ENCODE peak calls at places on chromosomes 7 and 10, in ten cellular contexts. Q, W, R, A, B, Z, C, Y, F and M are unnamed samples.

GRCh38 chr7:22633286-22633953 is 93.6 kb upstream of the IL6 start:
- DNase-seq in Q (no peak), C (no peak), A (no peak), Z (no peak), F (no peak), Y (no peak), W (no peak), B (no peak), R (no peak), M (no peak)

GRCh38 chr10:93039721-93040120 is 20.9 kb upstream of the CYP26C1 start:
- DNase-seq in C (no peak), Y (peak), Q (no peak), B (no peak), F (peak), A (no peak), W (no peak), Z (peak), R (no peak), M (peak)

GRCh38 chr7:100431286-100431735 is 1.7 kb downstream of the MEPCE start:
- DNase-seq in C (no peak), W (no peak), R (no peak), Q (peak), Y (no peak), A (no peak), Z (no peak), F (no peak), B (no peak), M (no peak)

GRCh38 chr7:35993113-35993512 is 159.9 kb upstream of the EEPD1 start:
- DNase-seq in F (no peak), C (no peak), R (no peak), W (no peak), Y (no peak), Z (no peak), Q (no peak), B (no peak), A (no peak), M (no peak)

GRCh38 chr10:75261813-75262725 is 26.3 kb upstream of the COMTD1 start:
- DNase-seq in C (no peak), B (peak), A (no peak), F (no peak), Q (no peak), W (no peak), Y (no peak), R (no peak), Z (no peak), M (peak)

GRCh38 chr10:34761443-34761842 is 53.7 kb downstream of the PARD3 start:
- DNase-seq in W (no peak), C (no peak), A (no peak), F (no peak), Y (peak), Z (no peak), R (no peak), Q (no peak), B (no peak), M (peak)

GRCh38 chr10:86953747-86954680 is 3.4 kb downstream of the MMRN2 start:
- DNase-seq in F (no peak), B (peak), W (peak), R (no peak), C (no peak), Z (peak), Y (no peak), Q (peak), A (peak), M (peak)

GRCh38 chr10:129851941-129852650 is 112.0 kb downstream of the EBF3 start:
- DNase-seq in Z (no peak), A (no peak), Y (no peak), C (no peak), Q (no peak), R (no peak), B (no peak), F (no peak), W (no peak), M (no peak)

GRCh38 chr10:9254353-9254752 is 1199.9 kb downstream of the GATA3 start:
- DNase-seq in Z (no peak), A (no peak), C (no peak), F (no peak), W (no peak), R (peak), Y (peak), B (no peak), Q (no peak), M (peak)

GRCh38 chr7:30927040-30927439 is 15.4 kb downstream of the AQP1 start:
- DNase-seq in A (no peak), Q (peak), C (peak), Y (no peak), F (no peak), W (no peak), B (no peak), R (no peak), Z (no peak), M (no peak)

GRCh38 chr7:42254217-42254616 is 17.2 kb upstream of the GLI3 start:
- DNase-seq in R (no peak), Q (no peak), W (no peak), C (no peak), Z (no peak), Y (peak), B (no peak), A (no peak), F (no peak), M (peak)

GRCh38 chr7:127890726-127891125 is 140.5 kb downstream of the LRRC4 start:
- DNase-seq in W (no peak), B (no peak), F (no peak), R (no peak), C (no peak), Y (no peak), Q (no peak), A (no peak), Z (no peak), M (no peak)

GRCh38 chr10:96034625-96035024 is 8.8 kb upstream of the CCNJ start:
- DNase-seq in Q (no peak), F (peak), Y (no peak), C (no peak), Z (no peak), R (no peak), B (no peak), A (no peak), W (no peak), M (no peak)

GRCh38 chr7:137592232-137592896 is 248.8 kb upstream of the PTN start:
- DNase-seq in R (peak), B (peak), C (peak), W (no peak), Q (peak), Y (peak), F (peak), Z (peak), A (no peak), M (peak)

GRCh38 chr10:90276894-90277447 is 575.6 kb downstream of the KIF20B start:
- DNase-seq in Q (no peak), Z (no peak), W (no peak), Y (no peak), C (no peak), B (no peak), F (no peak), A (no peak), R (no peak), M (no peak)

GRCh38 chr7:2002561-2003450 is 229.9 kb downstream of the MAD1L1 start:
- DNase-seq in W (no peak), B (no peak), R (no peak), A (peak), C (no peak), Q (peak), F (no peak), Z (no peak), Y (no peak), M (no peak)

GRCh38 chr7:44289341-44290249 is 35.8 kb downstream of the CAMK2B start:
- DNase-seq in C (no peak), W (peak), Y (no peak), R (no peak), B (peak), Q (peak), A (no peak), Z (no peak), F (no peak), M (no peak)

GRCh38 chr10:98536551-98536950 is 89.8 kb upstream of the HPS1 start:
- DNase-seq in A (no peak), W (no peak), Z (no peak), B (no peak), C (peak), Y (peak), F (no peak), Q (no peak), R (no peak), M (peak)

GRCh38 chr7:391961-392524 is 102.1 kb downstream of the FOXL3 start:
- DNase-seq in Q (no peak), R (no peak), W (no peak), Z (no peak), F (no peak), B (no peak), Y (no peak), C (no peak), A (no peak), M (no peak)

GRCh38 chr7:77867208-77867915 is 68.8 kb downstream of the PHTF2 start:
- DNase-seq in Q (no peak), W (no peak), F (no peak), A (no peak), C (no peak), Z (no peak), Y (no peak), R (no peak), B (no peak), M (no peak)

GRCh38 chr10:79129361-79129997 is 60.7 kb downstream of the ZMIZ1 start:
- DNase-seq in Q (peak), Z (peak), A (no peak), F (no peak), Y (no peak), W (no peak), C (no peak), B (peak), R (no peak), M (peak)

GRCh38 chr7:137992738-137993394 is 9.0 kb downstream of the CREB3L2 start:
- DNase-seq in C (no peak), A (peak), Q (peak), R (peak), B (no peak), Z (no peak), Y (peak), W (peak), F (no peak), M (peak)

GRCh38 chr10:69721690-69722310 is 79.9 kb upstream of the COL13A1 start:
- DNase-seq in Y (no peak), A (peak), Z (peak), Q (no peak), F (no peak), W (no peak), R (no peak), C (no peak), B (no peak), M (peak)

GRCh38 chr7:36064676-36065075 is 88.4 kb upstream of the EEPD1 start:
- DNase-seq in Y (no peak), Z (no peak), C (no peak), A (no peak), B (no peak), R (no peak), Q (no peak), W (no peak), F (no peak), M (no peak)

GRCh38 chr10:78432582-78432981 is 398.9 kb downstream of the RPS24 start:
- DNase-seq in F (peak), W (peak), R (no peak), Z (peak), C (no peak), A (no peak), B (peak), Y (no peak), Q (no peak), M (no peak)

GRCh38 chr10:50286517-50286916 is 35.2 kb upstream of the ASAH2 start:
- DNase-seq in F (no peak), Y (no peak), B (no peak), Q (no peak), R (no peak), C (no peak), W (no peak), Z (no peak), A (no peak), M (peak)

GRCh38 chr10:49186613-49187012 is 1.6 kb downstream of the TMEM273 start:
- DNase-seq in W (no peak), Z (no peak), C (no peak), Q (no peak), Y (no peak), A (no peak), B (no peak), F (no peak), R (no peak), M (no peak)

GRCh38 chr10:113423877-113424276 is 129.0 kb upstream of the HABP2 start:
- DNase-seq in F (no peak), Q (no peak), W (no peak), A (peak), Y (no peak), Z (no peak), B (no peak), C (no peak), R (no peak), M (no peak)

GRCh38 chr10:89163265-89163995 is 43.7 kb downstream of the CH25H start:
- DNase-seq in C (peak), F (peak), W (peak), Y (peak), Z (no peak), A (peak), R (no peak), B (no peak), Q (no peak), M (peak)

GRCh38 chr7:90345548-90346319 is 782 bp upstream of the GTPBP10 start:
- DNase-seq in B (peak), R (no peak), Z (peak), Q (no peak), Y (peak), W (no peak), A (no peak), F (no peak), C (peak), M (peak)

GRCh38 chr7:2316578-2316977 is 2.3 kb upstream of the SNX8 start:
- DNase-seq in R (no peak), Z (no peak), F (no peak), B (no peak), Q (no peak), A (no peak), Y (no peak), W (no peak), C (no peak), M (no peak)

GRCh38 chr10:7302393-7303054 is 108.3 kb downstream of the SFMBT2 start:
- DNase-seq in W (no peak), F (no peak), A (no peak), R (no peak), Z (no peak), Y (peak), Q (no peak), B (no peak), C (peak), M (peak)

GRCh38 chr7:117116221-117116620 is 162.9 kb downstream of the ST7 start:
- DNase-seq in C (no peak), Q (no peak), Y (no peak), A (no peak), B (no peak), Z (no peak), W (no peak), R (no peak), F (no peak), M (no peak)

GRCh38 chr10:70830185-70830584 is 14.4 kb downstream of the SGPL1 start:
- DNase-seq in Q (no peak), B (no peak), W (no peak), A (no peak), Z (no peak), C (no peak), R (no peak), Y (peak), F (no peak), M (no peak)

GRCh38 chr7:13017325-13017853 is 330.0 kb downstream of the ARL4A start:
- DNase-seq in Q (no peak), F (no peak), Z (peak), Y (peak), W (no peak), R (peak), B (no peak), C (no peak), A (no peak), M (peak)

GRCh38 chr10:80357000-80357803 is 621 bp downstream of the DYDC2 start:
- DNase-seq in C (no peak), Q (peak), F (no peak), B (peak), W (no peak), Z (peak), A (no peak), Y (peak), R (no peak), M (no peak)

GRCh38 chr7:51613911-51614344 is 297.3 kb upstream of the COBL start:
- DNase-seq in B (no peak), Q (no peak), Z (no peak), W (no peak), F (no peak), C (peak), R (no peak), Y (no peak), A (no peak), M (no peak)

GRCh38 chr10:70887804-70888800 is at the start of gene PCBD1:
- DNase-seq in F (peak), A (peak), Q (peak), C (peak), R (peak), Z (peak), Y (peak), W (peak), B (peak), M (peak)

GRCh38 chr10:124403548-124403947 is 15.2 kb downstream of the OAT start:
- DNase-seq in Z (peak), B (peak), A (no peak), Q (no peak), R (peak), Y (peak), W (no peak), C (peak), F (peak), M (peak)

GRCh38 chr7:2099036-2099957 is 133.4 kb downstream of the MAD1L1 start:
- DNase-seq in R (no peak), W (no peak), C (no peak), A (no peak), F (peak), B (no peak), Z (no peak), Y (no peak), Q (peak), M (peak)

GRCh38 chr10:29646238-29646902 is 11.6 kb upstream of the SVIL start:
- DNase-seq in W (no peak), B (peak), Y (peak), Q (no peak), R (no peak), F (no peak), A (peak), C (peak), Z (no peak), M (peak)
- H3K27ac ChIP-seq in W (peak), B (no peak), Y (peak), Q (peak), R (no peak), F (no peak), A (peak), C (peak), Z (no peak), M (peak)

GRCh38 chr7:123941391-123942180 is 16.5 kb downstream of the SPAM1 start:
- DNase-seq in B (no peak), F (no peak), W (no peak), A (no peak), R (no peak), Y (peak), C (no peak), Q (no peak), Z (peak), M (no peak)

GRCh38 chr7:123936388-123936787 is 11.3 kb downstream of the SPAM1 start:
- DNase-seq in F (no peak), W (no peak), A (no peak), Z (no peak), B (no peak), Y (no peak), C (no peak), Q (no peak), R (no peak), M (no peak)

GRCh38 chr7:123939784-123940183 is 14.7 kb downstream of the SPAM1 start:
- DNase-seq in W (no peak), A (no peak), F (no peak), C (no peak), R (no peak), B (no peak), Z (no peak), Q (no peak), Y (no peak), M (no peak)

GRCh38 chr7:123935436-123936381 is 10.7 kb downstream of the SPAM1 start:
- DNase-seq in Q (no peak), F (no peak), Y (no peak), Z (no peak), R (no peak), A (no peak), B (peak), C (no peak), W (no peak), M (no peak)
- H3K27ac ChIP-seq in Q (no peak), F (no peak), Y (no peak), Z (no peak), R (no peak), A (no peak), B (no peak), C (no peak), W (no peak), M (no peak)

GRCh38 chr10:3825862-3826351 is 40.9 kb upstream of the KLF6 start:
- DNase-seq in Q (no peak), Y (no peak), R (no peak), Z (no peak), W (no peak), A (peak), B (no peak), C (no peak), F (no peak), M (no peak)

GRCh38 chr10:3827768-3828403 is 42.9 kb upstream of the KLF6 start:
- DNase-seq in C (no peak), B (no peak), R (no peak), Q (no peak), Y (no peak), F (no peak), W (no peak), Z (no peak), A (no peak), M (no peak)

GRCh38 chr10:3828404-3829192 is 43.6 kb upstream of the KLF6 start:
- DNase-seq in Y (peak), R (peak), A (no peak), B (no peak), Q (peak), C (no peak), Z (no peak), W (no peak), F (peak), M (peak)

GRCh38 chr10:3825244-3825643 is 40.2 kb upstream of the KLF6 start:
- DNase-seq in A (peak), B (peak), Q (no peak), C (no peak), Y (peak), W (peak), R (no peak), F (no peak), Z (peak), M (peak)

DNA sequence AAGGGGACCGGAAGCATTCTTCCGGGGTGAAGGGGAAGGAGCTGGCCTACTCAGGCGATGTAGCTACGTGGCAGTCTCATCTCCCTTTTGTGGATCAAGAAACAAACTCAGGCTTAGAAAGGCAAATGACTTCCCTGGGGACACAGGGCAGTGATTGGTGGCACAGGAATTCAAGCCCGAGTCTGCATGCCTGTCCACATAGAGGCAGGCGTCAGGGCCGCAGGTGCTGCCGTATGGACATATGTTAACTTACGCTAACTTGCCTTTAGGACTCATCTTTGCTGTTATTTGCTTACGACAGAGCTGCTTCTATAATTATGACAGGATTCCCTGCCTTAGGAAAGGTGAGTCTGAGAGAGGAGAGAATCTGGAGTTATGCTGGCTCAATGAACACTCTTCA is 42.3 kb upstream of the KLF6 start:
- DNase-seq in B (no peak), R (no peak), Q (no peak), W (no peak), Y (no peak), A (no peak), Z (no peak), C (no peak), F (no peak), M (no peak)
- H3K27ac ChIP-seq in B (no peak), R (no peak), Q (no peak), W (no peak), Y (no peak), A (peak), Z (no peak), C (no peak), F (no peak), M (no peak)

DNA sequence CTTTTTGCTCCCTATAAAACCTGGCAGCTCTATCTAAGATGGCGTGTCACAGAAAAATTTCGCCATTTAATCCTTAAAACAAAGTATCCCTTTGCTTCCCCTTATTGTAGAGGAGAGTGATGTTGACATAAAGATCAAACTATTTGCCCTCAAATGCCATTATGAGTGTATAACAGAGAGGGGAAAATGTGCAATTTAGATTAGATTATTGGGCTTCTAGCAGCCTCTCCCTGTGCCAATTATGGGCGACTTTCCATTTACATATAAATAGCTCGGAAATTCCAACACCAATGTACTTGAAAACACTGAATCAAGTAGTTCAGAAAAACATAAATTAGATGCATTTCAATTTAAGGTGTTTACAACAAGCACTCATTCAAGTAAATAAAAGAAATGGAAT is 64.6 kb upstream of the LRRN3 start:
- DNase-seq in Y (no peak), F (no peak), B (no peak), W (no peak), Z (no peak), Q (no peak), A (no peak), C (no peak), R (no peak), M (no peak)
- H3K27ac ChIP-seq in Y (no peak), F (no peak), B (no peak), W (no peak), Z (no peak), Q (no peak), A (no peak), C (no peak), R (no peak), M (no peak)

DNA sequence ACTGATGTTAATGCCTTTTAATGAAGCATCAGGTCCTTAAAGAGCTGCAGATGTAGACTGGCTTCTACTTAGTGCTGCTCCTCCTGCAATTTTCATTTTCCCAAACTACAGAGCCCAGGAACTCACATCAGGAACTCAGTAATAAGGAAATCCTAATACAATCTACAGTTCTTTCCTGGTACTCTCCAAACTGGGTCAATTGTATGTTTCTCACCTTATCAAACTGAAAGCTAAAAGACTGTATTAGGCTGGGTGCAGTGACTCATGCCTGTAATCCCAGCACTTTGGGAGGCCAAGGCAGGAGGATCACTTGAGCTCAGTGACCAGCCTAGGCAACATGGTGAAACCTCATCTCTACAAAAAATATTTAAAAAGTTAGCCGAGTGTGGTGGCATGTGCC is 54.4 kb upstream of the DNAJB12 start:
- DNase-seq in B (no peak), W (no peak), Q (no peak), Y (no peak), R (no peak), C (no peak), Z (no peak), F (no peak), A (no peak), M (no peak)
- H3K27ac ChIP-seq in B (no peak), W (no peak), Q (no peak), Y (no peak), R (no peak), C (no peak), Z (no peak), F (no peak), A (no peak), M (no peak)